ENCODE peak calls at places on chromosomes 4 and X, in seven cellular contexts. H is activated CD8-positive, alpha-beta memory T cell treated with anti-CD3 and anti-CD28 coated beads, Interleukin-2, amount 50 U/mL, for 48 hours; Q is cardiac fibroblast; T is type B pancreatic cell; D is sciatic nerve; R is ovary; N is CD4-positive, alpha-beta memory T cell. C is an unnamed sample.

GRCh38 chr4:67580577-67580976 is 22.1 kb downstream of the STAP1 start:
- DNase-seq in Q (no peak), D (no peak), T (no peak), N (no peak), R (no peak), H (no peak), C (no peak)

GRCh38 chr4:151163855-151164254 is 64.4 kb downstream of the RPS3A start:
- DNase-seq in R (no peak), H (no peak), Q (no peak), D (no peak), T (no peak), N (no peak), C (no peak)

GRCh38 chrX:16822723-16823122 is 36.5 kb downstream of the TXLNG start:
- DNase-seq in N (no peak), T (no peak), Q (peak; percentile 88), D (no peak), H (no peak), R (no peak), C (no peak)

GRCh38 chr4:162497564-162498167 is 333.9 kb upstream of the FSTL5 start:
- DNase-seq in T (no peak), Q (peak; percentile 66), R (no peak), H (no peak), D (no peak), N (peak; percentile 30), C (peak; percentile 49)

GRCh38 chr4:156933633-156934258 is 37.9 kb downstream of the PDGFC start:
- DNase-seq in N (no peak), T (no peak), R (no peak), Q (peak; percentile 84), H (no peak), D (no peak), C (no peak)

GRCh38 chrX:69264134-69264533 is 98.9 kb upstream of the PJA1 start:
- DNase-seq in T (no peak), Q (no peak), N (no peak), R (no peak), H (no peak), D (no peak), C (no peak)

GRCh38 chr4:83132065-83132464 is 17.5 kb upstream of the PLAC8 start:
- DNase-seq in R (no peak), D (no peak), Q (no peak), H (no peak), N (no peak), T (no peak), C (no peak)

GRCh38 chr4:136818811-136819210 is 713.5 kb downstream of the PCDH18 start:
- DNase-seq in R (no peak), D (no peak), H (no peak), T (no peak), Q (peak; percentile 36), N (no peak), C (no peak)

GRCh38 chr4:145954924-145955339 is 16.3 kb upstream of the ZNF827 start:
- DNase-seq in N (no peak), D (no peak), T (no peak), R (no peak), Q (peak; percentile 98), H (no peak), C (peak; percentile 28)

GRCh38 chrX:117989512-117989911 is 127.1 kb downstream of the KLHL13 start:
- DNase-seq in N (no peak), D (no peak), Q (no peak), R (no peak), H (no peak), T (no peak), C (no peak)

GRCh38 chr4:125787707-125788106 is 473.0 kb downstream of the FAT4 start:
- DNase-seq in T (no peak), H (no peak), Q (no peak), D (no peak), R (no peak), N (no peak), C (no peak)

GRCh38 chrX:50903387-50904027 is 7.0 kb upstream of the BMP15 start:
- DNase-seq in T (no peak), N (peak; percentile 6), H (no peak), R (no peak), Q (peak; percentile 54), D (no peak), C (peak; percentile 33)

GRCh38 chrX:18354369-18355329 is at the start of gene SCML2:
- DNase-seq in T (peak; percentile 68), D (no peak), H (peak; percentile 62), Q (peak; percentile 23), N (peak; percentile 23), R (peak; percentile 55), C (peak; percentile 84)

GRCh38 chr4:108060164-108060563 is 70.5 kb downstream of the HADH start:
- DNase-seq in H (no peak), N (no peak), T (no peak), Q (peak; percentile 51), D (no peak), R (no peak), C (peak; percentile 61)

GRCh38 chr4:52038109-52038912 is at the start of gene SGCB:
- DNase-seq in Q (peak; percentile 43), N (peak; percentile 75), R (peak; percentile 73), H (peak; percentile 87), D (peak; percentile 82), T (peak; percentile 83), C (peak; percentile 93)

GRCh38 chr4:147096667-147097604 is 151.3 kb upstream of the TTC29 start:
- DNase-seq in R (no peak), D (no peak), N (peak; percentile 40), Q (peak; percentile 87), H (no peak), T (no peak), C (peak; percentile 45)

GRCh38 chr4:1399508-1400190 is 6.6 kb downstream of the NKX1-1 start:
- DNase-seq in N (no peak), R (no peak), H (peak; percentile 25), T (no peak), D (no peak), Q (no peak), C (no peak)

GRCh38 chr4:163600731-163601130 is 106.2 kb downstream of the TMA16 start:
- DNase-seq in N (no peak), Q (no peak), D (no peak), T (no peak), R (no peak), H (no peak), C (no peak)

GRCh38 chr4:29717658-29718057 is 1002.5 kb upstream of the PCDH7 start:
- DNase-seq in H (no peak), R (no peak), T (no peak), Q (no peak), D (no peak), N (no peak), C (no peak)

GRCh38 chrX:11138498-11139390 is 27.6 kb downstream of the HCCS start:
- DNase-seq in H (no peak), N (no peak), D (no peak), Q (no peak), R (peak; percentile 22), T (peak; percentile 68), C (no peak)

GRCh38 chr4:133565379-133565778 is 416.3 kb downstream of the PCDH10 start:
- DNase-seq in N (no peak), H (no peak), Q (peak; percentile 2), T (no peak), D (no peak), R (no peak), C (no peak)

GRCh38 chr4:156228706-156229105 is 275.0 kb upstream of the CTSO start:
- DNase-seq in Q (no peak), R (no peak), N (no peak), T (no peak), D (no peak), H (no peak), C (no peak)

GRCh38 chr4:74661427-74662171 is 132.7 kb downstream of the BTC start:
- DNase-seq in D (no peak), H (no peak), T (no peak), N (no peak), Q (peak; percentile 53), R (no peak), C (no peak)